ENCODE peak calls at places on chromosomes 11 and 22, in seven cellular contexts. One of them, this sample, is unnamed.

GRCh38 chr22:17811119-17811518 is 36.9 kb upstream of the BID start:
- DNase-seq in left kidney: no peak
- DNase-seq in right cardiac atrium: no peak
- DNase-seq in stimulated activated CD4-positive, alpha-beta T cell treated with anti-CD3 and anti-CD28 coated beads, TNF-alpha, amount 100 ng/mL, for 48 hours: no peak
- DNase-seq in NCI-H1092: no peak
- DNase-seq in stimulated activated CD8-positive, alpha-beta memory T cell treated with anti-CD3 and anti-CD28 coated beads, Interleukin-7, amount 100 ng/mL, for 1 hour: no peak
- DNase-seq in globus pallidus: no peak
- DNase-seq in this sample: no peak

GRCh38 chr22:50730941-50731661 is 6.9 kb upstream of the ACR start:
- DNase-seq in left kidney: peak; percentile 70
- DNase-seq in right cardiac atrium: peak; percentile 73
- DNase-seq in stimulated activated CD4-positive, alpha-beta T cell treated with anti-CD3 and anti-CD28 coated beads, TNF-alpha, amount 100 ng/mL, for 48 hours: no peak
- DNase-seq in NCI-H1092: no peak
- DNase-seq in stimulated activated CD8-positive, alpha-beta memory T cell treated with anti-CD3 and anti-CD28 coated beads, Interleukin-7, amount 100 ng/mL, for 1 hour: no peak
- DNase-seq in globus pallidus: no peak
- DNase-seq in this sample: no peak

GRCh38 chr11:86999859-87000753 is 37.6 kb upstream of the TMEM135 start:
- DNase-seq in left kidney: peak; percentile 67
- DNase-seq in right cardiac atrium: no peak
- DNase-seq in stimulated activated CD4-positive, alpha-beta T cell treated with anti-CD3 and anti-CD28 coated beads, TNF-alpha, amount 100 ng/mL, for 48 hours: no peak
- DNase-seq in NCI-H1092: no peak
- DNase-seq in stimulated activated CD8-positive, alpha-beta memory T cell treated with anti-CD3 and anti-CD28 coated beads, Interleukin-7, amount 100 ng/mL, for 1 hour: no peak
- DNase-seq in globus pallidus: no peak
- DNase-seq in this sample: no peak

GRCh38 chr22:50057868-50058311 is at the start of gene TTLL8:
- DNase-seq in left kidney: no peak
- DNase-seq in right cardiac atrium: peak; percentile 41
- DNase-seq in stimulated activated CD4-positive, alpha-beta T cell treated with anti-CD3 and anti-CD28 coated beads, TNF-alpha, amount 100 ng/mL, for 48 hours: no peak
- DNase-seq in NCI-H1092: no peak
- DNase-seq in stimulated activated CD8-positive, alpha-beta memory T cell treated with anti-CD3 and anti-CD28 coated beads, Interleukin-7, amount 100 ng/mL, for 1 hour: no peak
- DNase-seq in globus pallidus: no peak
- DNase-seq in this sample: no peak

GRCh38 chr11:65316979-65317786 is 2.5 kb downstream of the CDC42EP2 start:
- DNase-seq in left kidney: peak; percentile 87
- DNase-seq in right cardiac atrium: peak; percentile 86
- DNase-seq in stimulated activated CD4-positive, alpha-beta T cell treated with anti-CD3 and anti-CD28 coated beads, TNF-alpha, amount 100 ng/mL, for 48 hours: no peak
- DNase-seq in NCI-H1092: no peak
- DNase-seq in stimulated activated CD8-positive, alpha-beta memory T cell treated with anti-CD3 and anti-CD28 coated beads, Interleukin-7, amount 100 ng/mL, for 1 hour: no peak
- DNase-seq in globus pallidus: no peak
- DNase-seq in this sample: peak; percentile 47

GRCh38 chr22:44225091-44225689 is 44.5 kb downstream of the PARVG start:
- DNase-seq in left kidney: peak; percentile 13
- DNase-seq in right cardiac atrium: no peak
- DNase-seq in stimulated activated CD4-positive, alpha-beta T cell treated with anti-CD3 and anti-CD28 coated beads, TNF-alpha, amount 100 ng/mL, for 48 hours: no peak
- DNase-seq in NCI-H1092: no peak
- DNase-seq in stimulated activated CD8-positive, alpha-beta memory T cell treated with anti-CD3 and anti-CD28 coated beads, Interleukin-7, amount 100 ng/mL, for 1 hour: no peak
- DNase-seq in globus pallidus: no peak
- DNase-seq in this sample: no peak

GRCh38 chr11:2305140-2305861 is 3.5 kb downstream of the TSPAN32 start:
- DNase-seq in left kidney: peak; percentile 82
- DNase-seq in right cardiac atrium: peak; percentile 96
- DNase-seq in stimulated activated CD4-positive, alpha-beta T cell treated with anti-CD3 and anti-CD28 coated beads, TNF-alpha, amount 100 ng/mL, for 48 hours: peak; percentile 91
- DNase-seq in NCI-H1092: peak; percentile 59
- DNase-seq in stimulated activated CD8-positive, alpha-beta memory T cell treated with anti-CD3 and anti-CD28 coated beads, Interleukin-7, amount 100 ng/mL, for 1 hour: peak; percentile 66
- DNase-seq in globus pallidus: peak; percentile 62
- DNase-seq in this sample: peak; percentile 86

GRCh38 chr11:115698243-115698642 is 194.0 kb upstream of the CADM1 start:
- DNase-seq in left kidney: no peak
- DNase-seq in right cardiac atrium: no peak
- DNase-seq in stimulated activated CD4-positive, alpha-beta T cell treated with anti-CD3 and anti-CD28 coated beads, TNF-alpha, amount 100 ng/mL, for 48 hours: no peak
- DNase-seq in NCI-H1092: no peak
- DNase-seq in stimulated activated CD8-positive, alpha-beta memory T cell treated with anti-CD3 and anti-CD28 coated beads, Interleukin-7, amount 100 ng/mL, for 1 hour: no peak
- DNase-seq in globus pallidus: no peak
- DNase-seq in this sample: no peak

GRCh38 chr22:35509451-35509850 is 31.2 kb upstream of the RASD2 start:
- DNase-seq in left kidney: no peak
- DNase-seq in right cardiac atrium: no peak
- DNase-seq in stimulated activated CD4-positive, alpha-beta T cell treated with anti-CD3 and anti-CD28 coated beads, TNF-alpha, amount 100 ng/mL, for 48 hours: no peak
- DNase-seq in NCI-H1092: no peak
- DNase-seq in stimulated activated CD8-positive, alpha-beta memory T cell treated with anti-CD3 and anti-CD28 coated beads, Interleukin-7, amount 100 ng/mL, for 1 hour: no peak
- DNase-seq in globus pallidus: no peak
- DNase-seq in this sample: no peak

GRCh38 chr22:50423956-50424355 is 50.9 kb downstream of the SBF1 start:
- DNase-seq in left kidney: no peak
- DNase-seq in right cardiac atrium: peak; percentile 33
- DNase-seq in stimulated activated CD4-positive, alpha-beta T cell treated with anti-CD3 and anti-CD28 coated beads, TNF-alpha, amount 100 ng/mL, for 48 hours: no peak
- DNase-seq in NCI-H1092: no peak
- DNase-seq in stimulated activated CD8-positive, alpha-beta memory T cell treated with anti-CD3 and anti-CD28 coated beads, Interleukin-7, amount 100 ng/mL, for 1 hour: no peak
- DNase-seq in globus pallidus: no peak
- DNase-seq in this sample: no peak

GRCh38 chr11:2551131-2551530 is 106.3 kb downstream of the KCNQ1 start:
- DNase-seq in left kidney: peak; percentile 65
- DNase-seq in right cardiac atrium: no peak
- DNase-seq in stimulated activated CD4-positive, alpha-beta T cell treated with anti-CD3 and anti-CD28 coated beads, TNF-alpha, amount 100 ng/mL, for 48 hours: no peak
- DNase-seq in NCI-H1092: no peak
- DNase-seq in stimulated activated CD8-positive, alpha-beta memory T cell treated with anti-CD3 and anti-CD28 coated beads, Interleukin-7, amount 100 ng/mL, for 1 hour: no peak
- DNase-seq in globus pallidus: no peak
- DNase-seq in this sample: no peak

GRCh38 chr22:35353318-35353717 is 27.6 kb upstream of the HMOX1 start:
- DNase-seq in left kidney: no peak
- DNase-seq in right cardiac atrium: peak; percentile 73
- DNase-seq in stimulated activated CD4-positive, alpha-beta T cell treated with anti-CD3 and anti-CD28 coated beads, TNF-alpha, amount 100 ng/mL, for 48 hours: no peak
- DNase-seq in NCI-H1092: no peak
- DNase-seq in stimulated activated CD8-positive, alpha-beta memory T cell treated with anti-CD3 and anti-CD28 coated beads, Interleukin-7, amount 100 ng/mL, for 1 hour: no peak
- DNase-seq in globus pallidus: no peak
- DNase-seq in this sample: no peak

GRCh38 chr22:42317691-42318547 is 47.5 kb upstream of the TCF20 start:
- DNase-seq in left kidney: peak; percentile 78
- DNase-seq in right cardiac atrium: no peak
- DNase-seq in stimulated activated CD4-positive, alpha-beta T cell treated with anti-CD3 and anti-CD28 coated beads, TNF-alpha, amount 100 ng/mL, for 48 hours: no peak
- DNase-seq in NCI-H1092: peak; percentile 80
- DNase-seq in stimulated activated CD8-positive, alpha-beta memory T cell treated with anti-CD3 and anti-CD28 coated beads, Interleukin-7, amount 100 ng/mL, for 1 hour: no peak
- DNase-seq in globus pallidus: no peak
- DNase-seq in this sample: no peak

GRCh38 chr11:12692238-12693074 is 18.2 kb downstream of the TEAD1 start:
- DNase-seq in left kidney: peak; percentile 98
- DNase-seq in right cardiac atrium: peak; percentile 94
- DNase-seq in stimulated activated CD4-positive, alpha-beta T cell treated with anti-CD3 and anti-CD28 coated beads, TNF-alpha, amount 100 ng/mL, for 48 hours: no peak
- DNase-seq in NCI-H1092: peak; percentile 49
- DNase-seq in stimulated activated CD8-positive, alpha-beta memory T cell treated with anti-CD3 and anti-CD28 coated beads, Interleukin-7, amount 100 ng/mL, for 1 hour: no peak
- DNase-seq in globus pallidus: peak; percentile 83
- DNase-seq in this sample: peak; percentile 62

GRCh38 chr11:117538731-117539130 is 211.1 kb downstream of the CEP164 start:
- DNase-seq in left kidney: peak; percentile 76
- DNase-seq in right cardiac atrium: no peak
- DNase-seq in stimulated activated CD4-positive, alpha-beta T cell treated with anti-CD3 and anti-CD28 coated beads, TNF-alpha, amount 100 ng/mL, for 48 hours: no peak
- DNase-seq in NCI-H1092: no peak
- DNase-seq in stimulated activated CD8-positive, alpha-beta memory T cell treated with anti-CD3 and anti-CD28 coated beads, Interleukin-7, amount 100 ng/mL, for 1 hour: no peak
- DNase-seq in globus pallidus: peak; percentile 55
- DNase-seq in this sample: no peak

GRCh38 chr11:44753965-44754645 is 27.3 kb downstream of the TSPAN18 start:
- DNase-seq in left kidney: no peak
- DNase-seq in right cardiac atrium: no peak
- DNase-seq in stimulated activated CD4-positive, alpha-beta T cell treated with anti-CD3 and anti-CD28 coated beads, TNF-alpha, amount 100 ng/mL, for 48 hours: no peak
- DNase-seq in NCI-H1092: no peak
- DNase-seq in stimulated activated CD8-positive, alpha-beta memory T cell treated with anti-CD3 and anti-CD28 coated beads, Interleukin-7, amount 100 ng/mL, for 1 hour: no peak
- DNase-seq in globus pallidus: no peak
- DNase-seq in this sample: no peak

GRCh38 chr11:267491-267994 is 10.7 kb upstream of the NLRP6 start:
- DNase-seq in left kidney: no peak
- DNase-seq in right cardiac atrium: peak; percentile 84
- DNase-seq in stimulated activated CD4-positive, alpha-beta T cell treated with anti-CD3 and anti-CD28 coated beads, TNF-alpha, amount 100 ng/mL, for 48 hours: no peak
- DNase-seq in NCI-H1092: no peak
- DNase-seq in stimulated activated CD8-positive, alpha-beta memory T cell treated with anti-CD3 and anti-CD28 coated beads, Interleukin-7, amount 100 ng/mL, for 1 hour: no peak
- DNase-seq in globus pallidus: no peak
- DNase-seq in this sample: no peak

GRCh38 chr22:45710469-45710868 is 38.8 kb downstream of the ATXN10 start:
- DNase-seq in left kidney: no peak
- DNase-seq in right cardiac atrium: no peak
- DNase-seq in stimulated activated CD4-positive, alpha-beta T cell treated with anti-CD3 and anti-CD28 coated beads, TNF-alpha, amount 100 ng/mL, for 48 hours: no peak
- DNase-seq in NCI-H1092: no peak
- DNase-seq in stimulated activated CD8-positive, alpha-beta memory T cell treated with anti-CD3 and anti-CD28 coated beads, Interleukin-7, amount 100 ng/mL, for 1 hour: no peak
- DNase-seq in globus pallidus: no peak
- DNase-seq in this sample: no peak

This sample was measured in retina.